ENCODE peak calls at places on chromosomes 16 and 17, in ten cellular contexts. One of them, this sample, is unnamed.

GRCh38 chr17:11737290-11737679 is 139.0 kb downstream of the DNAH9 start:
- DNase-seq in NCI-H1930: no peak
- DNase-seq in T-helper 2 cell: no peak
- DNase-seq in iris pigment epithelial cell: no peak
- DNase-seq in HCEC 1CT: no peak
- DNase-seq in ovary: no peak
- DNase-seq in ACHN: no peak
- DNase-seq in CD4-positive, alpha-beta memory T cell: no peak
- DNase-seq in lower lobe of right lung: no peak
- DNase-seq in dorsolateral prefrontal cortex: no peak
- DNase-seq in this sample: no peak

GRCh38 chr17:48961516-48962233 is 6.7 kb downstream of the GIP start:
- DNase-seq in NCI-H1930: no peak
- DNase-seq in ovary: no peak
- DNase-seq in lower lobe of right lung: no peak
- DNase-seq in ACHN: peak; percentile 67
- DNase-seq in dorsolateral prefrontal cortex: no peak
- DNase-seq in T-helper 2 cell: no peak
- DNase-seq in CD4-positive, alpha-beta memory T cell: no peak
- DNase-seq in iris pigment epithelial cell: peak; percentile 74
- DNase-seq in HCEC 1CT: peak; percentile 57
- DNase-seq in this sample: peak; percentile 49

GRCh38 chr16:3819741-3820724 is 60.5 kb downstream of the CREBBP start:
- DNase-seq in iris pigment epithelial cell: peak; percentile 96
- DNase-seq in NCI-H1930: no peak
- DNase-seq in lower lobe of right lung: no peak
- DNase-seq in ovary: peak; percentile 47
- DNase-seq in dorsolateral prefrontal cortex: no peak
- DNase-seq in ACHN: peak; percentile 90
- DNase-seq in HCEC 1CT: peak; percentile 80
- DNase-seq in CD4-positive, alpha-beta memory T cell: peak; percentile 50
- DNase-seq in T-helper 2 cell: peak; percentile 62
- DNase-seq in this sample: peak; percentile 87

GRCh38 chr16:17526956-17527355 is 56.2 kb upstream of the XYLT1 start:
- DNase-seq in ACHN: no peak
- DNase-seq in dorsolateral prefrontal cortex: no peak
- DNase-seq in T-helper 2 cell: no peak
- DNase-seq in NCI-H1930: no peak
- DNase-seq in CD4-positive, alpha-beta memory T cell: no peak
- DNase-seq in lower lobe of right lung: no peak
- DNase-seq in iris pigment epithelial cell: no peak
- DNase-seq in ovary: no peak
- DNase-seq in HCEC 1CT: no peak
- DNase-seq in this sample: no peak

GRCh38 chr16:47234-47633 is 6.2 kb downstream of the POLR3K start:
- DNase-seq in ovary: no peak
- DNase-seq in ACHN: no peak
- DNase-seq in iris pigment epithelial cell: no peak
- DNase-seq in lower lobe of right lung: no peak
- DNase-seq in NCI-H1930: no peak
- DNase-seq in CD4-positive, alpha-beta memory T cell: no peak
- DNase-seq in T-helper 2 cell: no peak
- DNase-seq in dorsolateral prefrontal cortex: no peak
- DNase-seq in HCEC 1CT: no peak
- DNase-seq in this sample: no peak

GRCh38 chr16:12406158-12406557 is 397.5 kb downstream of the CPPED1 start:
- DNase-seq in HCEC 1CT: no peak
- DNase-seq in iris pigment epithelial cell: no peak
- DNase-seq in ovary: no peak
- DNase-seq in lower lobe of right lung: no peak
- DNase-seq in ACHN: no peak
- DNase-seq in dorsolateral prefrontal cortex: no peak
- DNase-seq in CD4-positive, alpha-beta memory T cell: no peak
- DNase-seq in NCI-H1930: no peak
- DNase-seq in T-helper 2 cell: no peak
- DNase-seq in this sample: no peak

GRCh38 chr17:38741853-38742421 is 6.2 kb downstream of the PCGF2 start:
- DNase-seq in dorsolateral prefrontal cortex: no peak
- DNase-seq in iris pigment epithelial cell: no peak
- DNase-seq in T-helper 2 cell: no peak
- DNase-seq in lower lobe of right lung: peak; percentile 68
- DNase-seq in ACHN: no peak
- DNase-seq in HCEC 1CT: no peak
- DNase-seq in NCI-H1930: no peak
- DNase-seq in CD4-positive, alpha-beta memory T cell: no peak
- DNase-seq in ovary: no peak
- DNase-seq in this sample: peak; percentile 65

GRCh38 chr16:29745853-29746345 is at the start of gene C16orf54:
- DNase-seq in CD4-positive, alpha-beta memory T cell: peak; percentile 99
- DNase-seq in ACHN: no peak
- DNase-seq in lower lobe of right lung: peak; percentile 93
- DNase-seq in HCEC 1CT: no peak
- DNase-seq in dorsolateral prefrontal cortex: peak; percentile 50
- DNase-seq in T-helper 2 cell: peak; percentile 99
- DNase-seq in ovary: no peak
- DNase-seq in iris pigment epithelial cell: no peak
- DNase-seq in NCI-H1930: no peak
- DNase-seq in this sample: no peak

GRCh38 chr17:80782536-80783427 is 208.9 kb upstream of the CHMP6 start:
- DNase-seq in dorsolateral prefrontal cortex: no peak
- DNase-seq in ovary: no peak
- DNase-seq in HCEC 1CT: peak; percentile 49
- DNase-seq in NCI-H1930: no peak
- DNase-seq in T-helper 2 cell: peak; percentile 40
- DNase-seq in lower lobe of right lung: no peak
- DNase-seq in ACHN: peak; percentile 41
- DNase-seq in iris pigment epithelial cell: peak; percentile 43
- DNase-seq in CD4-positive, alpha-beta memory T cell: peak; percentile 70
- DNase-seq in this sample: no peak

GRCh38 chr17:73420897-73421296 is 109.1 kb upstream of the CDC42EP4 start:
- DNase-seq in CD4-positive, alpha-beta memory T cell: no peak
- DNase-seq in ACHN: peak; percentile 46
- DNase-seq in HCEC 1CT: no peak
- DNase-seq in iris pigment epithelial cell: peak; percentile 34
- DNase-seq in NCI-H1930: no peak
- DNase-seq in T-helper 2 cell: no peak
- DNase-seq in ovary: no peak
- DNase-seq in lower lobe of right lung: peak; percentile 11
- DNase-seq in dorsolateral prefrontal cortex: no peak
- DNase-seq in this sample: no peak

GRCh38 chr17:9021985-9022552 is 759 bp downstream of the NTN1 start:
- DNase-seq in T-helper 2 cell: no peak
- DNase-seq in HCEC 1CT: no peak
- DNase-seq in ACHN: no peak
- DNase-seq in ovary: peak; percentile 26
- DNase-seq in lower lobe of right lung: no peak
- DNase-seq in iris pigment epithelial cell: peak; percentile 39
- DNase-seq in CD4-positive, alpha-beta memory T cell: no peak
- DNase-seq in NCI-H1930: no peak
- DNase-seq in dorsolateral prefrontal cortex: no peak
- DNase-seq in this sample: no peak

GRCh38 chr16:7443966-7444365 is 111.3 kb downstream of the RBFOX1 start:
- DNase-seq in NCI-H1930: no peak
- DNase-seq in lower lobe of right lung: no peak
- DNase-seq in HCEC 1CT: no peak
- DNase-seq in dorsolateral prefrontal cortex: no peak
- DNase-seq in ovary: no peak
- DNase-seq in CD4-positive, alpha-beta memory T cell: no peak
- DNase-seq in T-helper 2 cell: no peak
- DNase-seq in iris pigment epithelial cell: no peak
- DNase-seq in ACHN: no peak
- DNase-seq in this sample: no peak

GRCh38 chr17:52476638-52477313 is 318.3 kb upstream of the CA10 start:
- DNase-seq in T-helper 2 cell: no peak
- DNase-seq in dorsolateral prefrontal cortex: no peak
- DNase-seq in iris pigment epithelial cell: no peak
- DNase-seq in lower lobe of right lung: no peak
- DNase-seq in CD4-positive, alpha-beta memory T cell: no peak
- DNase-seq in ovary: no peak
- DNase-seq in NCI-H1930: no peak
- DNase-seq in ACHN: no peak
- DNase-seq in HCEC 1CT: no peak
- DNase-seq in this sample: no peak

GRCh38 chr16:528111-529011 is 849 bp downstream of the CAPN15 start:
- DNase-seq in T-helper 2 cell: no peak
- DNase-seq in HCEC 1CT: peak; percentile 88
- DNase-seq in NCI-H1930: no peak
- DNase-seq in lower lobe of right lung: no peak
- DNase-seq in iris pigment epithelial cell: peak; percentile 73
- DNase-seq in ACHN: peak; percentile 77
- DNase-seq in dorsolateral prefrontal cortex: no peak
- DNase-seq in ovary: peak; percentile 71
- DNase-seq in CD4-positive, alpha-beta memory T cell: peak; percentile 30
- DNase-seq in this sample: peak; percentile 53

GRCh38 chr17:74633261-74633783 is 9.8 kb upstream of the CD300E start:
- DNase-seq in ovary: no peak
- DNase-seq in HCEC 1CT: no peak
- DNase-seq in lower lobe of right lung: no peak
- DNase-seq in NCI-H1930: no peak
- DNase-seq in ACHN: peak; percentile 10
- DNase-seq in CD4-positive, alpha-beta memory T cell: no peak
- DNase-seq in iris pigment epithelial cell: no peak
- DNase-seq in T-helper 2 cell: no peak
- DNase-seq in dorsolateral prefrontal cortex: no peak
- DNase-seq in this sample: no peak

GRCh38 chr17:45391291-45391690 is 41.4 kb downstream of the ARHGAP27 start:
- DNase-seq in HCEC 1CT: no peak
- DNase-seq in T-helper 2 cell: no peak
- DNase-seq in ovary: no peak
- DNase-seq in NCI-H1930: no peak
- DNase-seq in ACHN: no peak
- DNase-seq in iris pigment epithelial cell: no peak
- DNase-seq in lower lobe of right lung: no peak
- DNase-seq in dorsolateral prefrontal cortex: no peak
- DNase-seq in CD4-positive, alpha-beta memory T cell: no peak
- DNase-seq in this sample: no peak

GRCh38 chr17:42743595-42744282 is 1.1 kb downstream of the EZH1 start:
- DNase-seq in dorsolateral prefrontal cortex: no peak
- DNase-seq in HCEC 1CT: no peak
- DNase-seq in ovary: peak; percentile 20
- DNase-seq in CD4-positive, alpha-beta memory T cell: no peak
- DNase-seq in lower lobe of right lung: no peak
- DNase-seq in ACHN: no peak
- DNase-seq in NCI-H1930: no peak
- DNase-seq in T-helper 2 cell: no peak
- DNase-seq in iris pigment epithelial cell: peak; percentile 10
- DNase-seq in this sample: no peak

GRCh38 chr17:57215317-57215716 is 41.0 kb upstream of the MSI2 start:
- DNase-seq in iris pigment epithelial cell: peak; percentile 67
- DNase-seq in HCEC 1CT: peak; percentile 74
- DNase-seq in ovary: no peak
- DNase-seq in NCI-H1930: no peak
- DNase-seq in T-helper 2 cell: no peak
- DNase-seq in dorsolateral prefrontal cortex: no peak
- DNase-seq in lower lobe of right lung: no peak
- DNase-seq in ACHN: peak; percentile 4
- DNase-seq in CD4-positive, alpha-beta memory T cell: no peak
- DNase-seq in this sample: no peak

GRCh38 chr16:85663891-85664321 is 24.8 kb downstream of the GINS2 start:
- DNase-seq in T-helper 2 cell: no peak
- DNase-seq in CD4-positive, alpha-beta memory T cell: no peak
- DNase-seq in dorsolateral prefrontal cortex: no peak
- DNase-seq in HCEC 1CT: no peak
- DNase-seq in ovary: peak; percentile 79
- DNase-seq in ACHN: no peak
- DNase-seq in iris pigment epithelial cell: no peak
- DNase-seq in lower lobe of right lung: peak; percentile 53
- DNase-seq in NCI-H1930: no peak
- DNase-seq in this sample: no peak

GRCh38 chr16:30025156-30025555 is 2.2 kb downstream of the C16orf92 start:
- DNase-seq in CD4-positive, alpha-beta memory T cell: no peak
- DNase-seq in NCI-H1930: no peak
- DNase-seq in HCEC 1CT: no peak
- DNase-seq in ACHN: no peak
- DNase-seq in ovary: no peak
- DNase-seq in T-helper 2 cell: no peak
- DNase-seq in lower lobe of right lung: no peak
- DNase-seq in iris pigment epithelial cell: no peak
- DNase-seq in dorsolateral prefrontal cortex: no peak
- DNase-seq in this sample: no peak

GRCh38 chr17:6648181-6648580 is 3.2 kb downstream of the MED31 start:
- DNase-seq in HCEC 1CT: no peak
- DNase-seq in T-helper 2 cell: no peak
- DNase-seq in ACHN: peak; percentile 57
- DNase-seq in ovary: no peak
- DNase-seq in NCI-H1930: no peak
- DNase-seq in lower lobe of right lung: no peak
- DNase-seq in iris pigment epithelial cell: peak; percentile 15
- DNase-seq in CD4-positive, alpha-beta memory T cell: no peak
- DNase-seq in dorsolateral prefrontal cortex: no peak
- DNase-seq in this sample: peak; percentile 45

GRCh38 chr17:10019941-10020403 is 114.9 kb upstream of the RCVRN start:
- DNase-seq in lower lobe of right lung: peak; percentile 69
- DNase-seq in T-helper 2 cell: no peak
- DNase-seq in NCI-H1930: no peak
- DNase-seq in ovary: no peak
- DNase-seq in iris pigment epithelial cell: peak; percentile 9
- DNase-seq in HCEC 1CT: no peak
- DNase-seq in ACHN: no peak
- DNase-seq in CD4-positive, alpha-beta memory T cell: no peak
- DNase-seq in dorsolateral prefrontal cortex: no peak
- DNase-seq in this sample: no peak

GRCh38 chr17:50111687-50112655 is 16.8 kb downstream of the PDK2 start:
- DNase-seq in T-helper 2 cell: no peak
- DNase-seq in iris pigment epithelial cell: no peak
- DNase-seq in lower lobe of right lung: no peak
- DNase-seq in CD4-positive, alpha-beta memory T cell: no peak
- DNase-seq in HCEC 1CT: no peak
- DNase-seq in NCI-H1930: no peak
- DNase-seq in dorsolateral prefrontal cortex: no peak
- DNase-seq in ovary: peak; percentile 44
- DNase-seq in ACHN: no peak
- DNase-seq in this sample: no peak

GRCh38 chr17:921161-921560 is 58.4 kb downstream of the NXN start:
- DNase-seq in ACHN: peak; percentile 81
- DNase-seq in CD4-positive, alpha-beta memory T cell: no peak
- DNase-seq in HCEC 1CT: no peak
- DNase-seq in dorsolateral prefrontal cortex: no peak
- DNase-seq in ovary: no peak
- DNase-seq in iris pigment epithelial cell: peak; percentile 82
- DNase-seq in NCI-H1930: no peak
- DNase-seq in lower lobe of right lung: no peak
- DNase-seq in T-helper 2 cell: no peak
- DNase-seq in this sample: no peak

GRCh38 chr16:48118841-48119240 is 37.0 kb downstream of the ABCC12 start:
- DNase-seq in HCEC 1CT: no peak
- DNase-seq in iris pigment epithelial cell: no peak
- DNase-seq in NCI-H1930: no peak
- DNase-seq in dorsolateral prefrontal cortex: no peak
- DNase-seq in ovary: no peak
- DNase-seq in lower lobe of right lung: no peak
- DNase-seq in ACHN: no peak
- DNase-seq in CD4-positive, alpha-beta memory T cell: no peak
- DNase-seq in T-helper 2 cell: no peak
- DNase-seq in this sample: no peak

GRCh38 chr17:21535686-21536085 is 156.6 kb upstream of the KCNJ18 start:
- DNase-seq in dorsolateral prefrontal cortex: no peak
- DNase-seq in CD4-positive, alpha-beta memory T cell: no peak
- DNase-seq in HCEC 1CT: no peak
- DNase-seq in ACHN: no peak
- DNase-seq in lower lobe of right lung: no peak
- DNase-seq in T-helper 2 cell: no peak
- DNase-seq in NCI-H1930: no peak
- DNase-seq in iris pigment epithelial cell: peak; percentile 30
- DNase-seq in ovary: no peak
- DNase-seq in this sample: no peak

GRCh38 chr16:58684001-58684353 is 593 bp downstream of the SLC38A7 start:
- DNase-seq in T-helper 2 cell: no peak
- DNase-seq in NCI-H1930: no peak
- DNase-seq in HCEC 1CT: peak; percentile 30
- DNase-seq in dorsolateral prefrontal cortex: no peak
- DNase-seq in ACHN: peak; percentile 30
- DNase-seq in ovary: no peak
- DNase-seq in iris pigment epithelial cell: peak; percentile 51
- DNase-seq in CD4-positive, alpha-beta memory T cell: no peak
- DNase-seq in lower lobe of right lung: no peak
- DNase-seq in this sample: no peak

GRCh38 chr16:84742561-84743200 is 42.9 kb downstream of the USP10 start:
- DNase-seq in CD4-positive, alpha-beta memory T cell: no peak
- DNase-seq in NCI-H1930: no peak
- DNase-seq in T-helper 2 cell: no peak
- DNase-seq in lower lobe of right lung: no peak
- DNase-seq in ovary: no peak
- DNase-seq in iris pigment epithelial cell: no peak
- DNase-seq in dorsolateral prefrontal cortex: no peak
- DNase-seq in ACHN: no peak
- DNase-seq in HCEC 1CT: no peak
- DNase-seq in this sample: no peak

This sample was measured in SJCRH30.